ENCODE peak calls at places on chromosomes 5 and 9, in four cellular contexts. One of them, this sample, is unnamed.

GRCh38 chr5:41924526-41924871 is 582 bp upstream of the FBXO4 start:
- DNase-seq in left colon: no peak
- DNase-seq in A549: no peak
- DNase-seq in NCI-H1092 treated with DMSO at 0.1 percent for 48 hours: no peak
- DNase-seq in this sample: no peak

GRCh38 chr5:83145882-83146331 is 68.6 kb downstream of the XRCC4 start:
- DNase-seq in left colon: no peak
- DNase-seq in A549: no peak
- DNase-seq in NCI-H1092 treated with DMSO at 0.1 percent for 48 hours: no peak
- DNase-seq in this sample: no peak

GRCh38 chr5:172911976-172912375 is 47.2 kb upstream of the RPL26L1 start:
- DNase-seq in left colon: no peak
- DNase-seq in A549: no peak
- DNase-seq in NCI-H1092 treated with DMSO at 0.1 percent for 48 hours: no peak
- DNase-seq in this sample: no peak

GRCh38 chr9:88980732-88981336 is 10.4 kb upstream of the S1PR3 start:
- DNase-seq in left colon: no peak
- DNase-seq in A549: no peak
- DNase-seq in NCI-H1092 treated with DMSO at 0.1 percent for 48 hours: no peak
- DNase-seq in this sample: no peak

GRCh38 chr9:96169488-96169887 is 132.5 kb downstream of the HSD17B3 start:
- DNase-seq in left colon: peak; percentile 69
- DNase-seq in A549: peak; percentile 87
- DNase-seq in NCI-H1092 treated with DMSO at 0.1 percent for 48 hours: no peak
- DNase-seq in this sample: no peak

GRCh38 chr9:108761530-108762347 is 94.0 kb downstream of the ACTL7B start:
- DNase-seq in left colon: peak; percentile 63
- DNase-seq in A549: peak; percentile 85
- DNase-seq in NCI-H1092 treated with DMSO at 0.1 percent for 48 hours: peak; percentile 66
- DNase-seq in this sample: no peak

GRCh38 chr5:168076561-168076991 is 214.9 kb upstream of the WWC1 start:
- DNase-seq in left colon: peak; percentile 27
- DNase-seq in A549: no peak
- DNase-seq in NCI-H1092 treated with DMSO at 0.1 percent for 48 hours: no peak
- DNase-seq in this sample: no peak

GRCh38 chr9:122132539-122132938 is 27.0 kb downstream of the NDUFA8 start:
- DNase-seq in left colon: no peak
- DNase-seq in A549: no peak
- DNase-seq in NCI-H1092 treated with DMSO at 0.1 percent for 48 hours: no peak
- DNase-seq in this sample: no peak

GRCh38 chr5:133544346-133544745 is 68.0 kb downstream of the FSTL4 start:
- DNase-seq in left colon: no peak
- DNase-seq in A549: no peak
- DNase-seq in NCI-H1092 treated with DMSO at 0.1 percent for 48 hours: no peak
- DNase-seq in this sample: no peak

GRCh38 chr9:121322737-121323448 is 47.2 kb downstream of the STOM start:
- DNase-seq in left colon: no peak
- DNase-seq in A549: no peak
- DNase-seq in NCI-H1092 treated with DMSO at 0.1 percent for 48 hours: no peak
- DNase-seq in this sample: no peak

GRCh38 chr5:98105651-98106050 is 667.8 kb upstream of the RGMB start:
- DNase-seq in left colon: no peak
- DNase-seq in A549: no peak
- DNase-seq in NCI-H1092 treated with DMSO at 0.1 percent for 48 hours: no peak
- DNase-seq in this sample: no peak

GRCh38 chr5:98905857-98906688 is 22.7 kb downstream of the CHD1 start:
- DNase-seq in left colon: no peak
- DNase-seq in A549: no peak
- DNase-seq in NCI-H1092 treated with DMSO at 0.1 percent for 48 hours: no peak
- DNase-seq in this sample: no peak

GRCh38 chr9:29044959-29045358 is 1471.7 kb upstream of the C9orf72 start:
- DNase-seq in left colon: no peak
- DNase-seq in A549: peak; percentile 9
- DNase-seq in NCI-H1092 treated with DMSO at 0.1 percent for 48 hours: no peak
- DNase-seq in this sample: no peak

This sample was measured in NCI-H524 treated with DMSO at 0.1 percent for 48 hours.